ENCODE peak calls at places on chromosomes 13 and 19, in ten cellular contexts. D, S, V, L, B, U, G, E, W and Q are unnamed samples. For H3K4me1, the result is how much of the 10 kb centered on the place peaks cover.

GRCh38 chr13:76440568-76440967 is 445.6 kb downstream of the KCTD12 start:
- DNase-seq in D (no peak), S (no peak), V (no peak), L (no peak), B (no peak), U (no peak), G (no peak), E (no peak), W (no peak), Q (no peak)

GRCh38 chr19:5094768-5095567 is 126.1 kb downstream of the KDM4B start:
- DNase-seq in D (no peak), S (no peak), V (no peak), L (no peak), B (no peak), U (no peak), G (no peak), E (no peak), W (no peak), Q (no peak)

GRCh38 chr13:66992183-66992582 is 238.0 kb downstream of the PCDH9 start:
- DNase-seq in D (no peak), S (no peak), V (no peak), L (no peak), B (no peak), U (no peak), G (no peak), E (no peak), W (peak), Q (no peak)

GRCh38 chr19:4988770-4989251 is 19.9 kb downstream of the KDM4B start:
- DNase-seq in D (no peak), S (peak), V (no peak), L (no peak), B (peak), U (no peak), G (no peak), E (no peak), W (no peak), Q (no peak)

GRCh38 chr13:56216221-56216620 is 924.5 kb upstream of the PRR20A start:
- DNase-seq in D (no peak), S (no peak), V (no peak), L (no peak), B (no peak), U (no peak), G (no peak), E (no peak), W (no peak), Q (no peak)

GRCh38 chr19:40223135-40223822 is 3.2 kb downstream of the CCNP start:
- DNase-seq in D (peak), S (no peak), V (peak), L (no peak), B (no peak), U (peak), G (no peak), E (no peak), W (no peak), Q (peak)

GRCh38 chr13:113843063-113843654 is 20.7 kb downstream of the GAS6 start:
- DNase-seq in D (no peak), S (peak), V (no peak), L (peak), B (peak), U (no peak), G (no peak), E (no peak), W (no peak), Q (peak)

GRCh38 chr19:18612772-18613588 is at the start of gene TMEM59L:
- DNase-seq in D (no peak), S (no peak), V (peak), L (no peak), B (no peak), U (no peak), G (no peak), E (no peak), W (peak), Q (peak)

GRCh38 chr19:11535792-11536595 is 2.7 kb upstream of the CNN1 start:
- DNase-seq in D (peak), S (peak), V (peak), L (peak), B (peak), U (peak), G (peak), E (peak), W (peak), Q (peak)

GRCh38 chr19:32651729-32652140 is 23.2 kb downstream of the ANKRD27 start:
- DNase-seq in D (no peak), S (peak), V (peak), L (no peak), B (peak), U (peak), G (no peak), E (no peak), W (peak), Q (no peak)

GRCh38 chr13:23668557-23668956 is 98.3 kb downstream of the TNFRSF19 start:
- DNase-seq in D (no peak), S (no peak), V (no peak), L (no peak), B (peak), U (no peak), G (no peak), E (no peak), W (no peak), Q (no peak)

GRCh38 chr13:80132741-80133601 is 208.0 kb downstream of the SPRY2 start:
- DNase-seq in D (no peak), S (peak), V (peak), L (peak), B (peak), U (no peak), G (peak), E (peak), W (peak), Q (no peak)

GRCh38 chr13:39047560-39047959 is 9.3 kb downstream of the NHLRC3 start:
- DNase-seq in D (no peak), S (no peak), V (peak), L (no peak), B (no peak), U (peak), G (no peak), E (no peak), W (no peak), Q (no peak)

GRCh38 chr19:17554968-17555479 is 425 bp upstream of the COLGALT1 start:
- DNase-seq in D (no peak), S (no peak), V (no peak), L (no peak), B (no peak), U (no peak), G (no peak), E (no peak), W (no peak), Q (no peak)

GRCh38 chr19:18441804-18442788 is 4.2 kb upstream of the ISYNA1 start:
- DNase-seq in D (no peak), S (no peak), V (peak), L (no peak), B (no peak), U (no peak), G (no peak), E (no peak), W (no peak), Q (no peak)

GRCh38 chr19:54232552-54232934 is 9.7 kb upstream of the LILRB3 start:
- DNase-seq in D (no peak), S (no peak), V (no peak), L (no peak), B (no peak), U (no peak), G (no peak), E (no peak), W (no peak), Q (no peak)

GRCh38 chr19:18153555-18154134 is 682 bp downstream of the PIK3R2 start:
- DNase-seq in D (no peak), S (no peak), V (peak), L (peak), B (no peak), U (no peak), G (peak), E (no peak), W (no peak), Q (peak)

GRCh38 chr13:30038884-30039283 is 188.5 kb upstream of the UBL3 start:
- DNase-seq in D (no peak), S (no peak), V (no peak), L (no peak), B (no peak), U (no peak), G (no peak), E (no peak), W (no peak), Q (no peak)
- TF ChIP-seq CTCF in D (no peak), S (no peak), V (no peak), L (no peak), B (no peak), U (no peak), G (no peak), E (no peak), W (no peak), Q (no peak)

GRCh38 chr19:16445238-16446107 is 26.3 kb downstream of the EPS15L1 start:
- DNase-seq in D (no peak), S (no peak), V (no peak), L (no peak), B (no peak), U (no peak), G (no peak), E (no peak), W (no peak), Q (peak)

GRCh38 chr19:16447015-16447384 is 24.8 kb downstream of the EPS15L1 start:
- DNase-seq in D (peak), S (peak), V (no peak), L (peak), B (peak), U (no peak), G (peak), E (peak), W (peak), Q (peak)

GRCh38 chr19:16446108-16447014 is 25.4 kb downstream of the EPS15L1 start:
- DNase-seq in D (no peak), S (no peak), V (no peak), L (no peak), B (no peak), U (no peak), G (no peak), E (no peak), W (no peak), Q (peak)

GRCh38 chr19:16452321-16452720 is 19.4 kb downstream of the EPS15L1 start:
- DNase-seq in D (no peak), S (no peak), V (peak), L (no peak), B (no peak), U (no peak), G (no peak), E (no peak), W (peak), Q (peak)

GRCh38 chr19:16449330-16449961 is 22.3 kb downstream of the EPS15L1 start:
- DNase-seq in D (peak), S (no peak), V (no peak), L (no peak), B (no peak), U (no peak), G (no peak), E (no peak), W (no peak), Q (no peak)
- H3K4me1 ChIP-seq in D (under half), S (half or more), V (under half), L (under half), B (half or more), U (under half), G (under half), E (under half), W (under half), Q (under half)

GRCh38 chr19:35739275-35740107 is 2.8 kb downstream of the IGFLR1 start:
- DNase-seq in D (no peak), S (no peak), V (peak), L (no peak), B (no peak), U (no peak), G (no peak), E (no peak), W (no peak), Q (no peak)

GRCh38 chr19:35741216-35741541 is 1.1 kb downstream of the IGFLR1 start:
- DNase-seq in D (no peak), S (no peak), V (no peak), L (no peak), B (no peak), U (no peak), G (no peak), E (no peak), W (no peak), Q (no peak)

GRCh38 chr19:35742121-35742724 is at the start of gene IGFLR1:
- DNase-seq in D (peak), S (no peak), V (no peak), L (no peak), B (no peak), U (no peak), G (no peak), E (no peak), W (no peak), Q (peak)

GRCh38 chr19:35740108-35740422 is 2.2 kb downstream of the IGFLR1 start:
- DNase-seq in D (no peak), S (no peak), V (no peak), L (no peak), B (no peak), U (no peak), G (no peak), E (no peak), W (no peak), Q (no peak)

GRCh38 chr19:35740423-35741215 is 1.6 kb downstream of the IGFLR1 start:
- DNase-seq in D (peak), S (peak), V (peak), L (peak), B (peak), U (peak), G (peak), E (peak), W (peak), Q (peak)
- TF ChIP-seq CTCF in D (no peak), S (no peak), V (no peak), L (peak), B (peak), U (peak), G (no peak), E (no peak), W (peak), Q (no peak)

DNA sequence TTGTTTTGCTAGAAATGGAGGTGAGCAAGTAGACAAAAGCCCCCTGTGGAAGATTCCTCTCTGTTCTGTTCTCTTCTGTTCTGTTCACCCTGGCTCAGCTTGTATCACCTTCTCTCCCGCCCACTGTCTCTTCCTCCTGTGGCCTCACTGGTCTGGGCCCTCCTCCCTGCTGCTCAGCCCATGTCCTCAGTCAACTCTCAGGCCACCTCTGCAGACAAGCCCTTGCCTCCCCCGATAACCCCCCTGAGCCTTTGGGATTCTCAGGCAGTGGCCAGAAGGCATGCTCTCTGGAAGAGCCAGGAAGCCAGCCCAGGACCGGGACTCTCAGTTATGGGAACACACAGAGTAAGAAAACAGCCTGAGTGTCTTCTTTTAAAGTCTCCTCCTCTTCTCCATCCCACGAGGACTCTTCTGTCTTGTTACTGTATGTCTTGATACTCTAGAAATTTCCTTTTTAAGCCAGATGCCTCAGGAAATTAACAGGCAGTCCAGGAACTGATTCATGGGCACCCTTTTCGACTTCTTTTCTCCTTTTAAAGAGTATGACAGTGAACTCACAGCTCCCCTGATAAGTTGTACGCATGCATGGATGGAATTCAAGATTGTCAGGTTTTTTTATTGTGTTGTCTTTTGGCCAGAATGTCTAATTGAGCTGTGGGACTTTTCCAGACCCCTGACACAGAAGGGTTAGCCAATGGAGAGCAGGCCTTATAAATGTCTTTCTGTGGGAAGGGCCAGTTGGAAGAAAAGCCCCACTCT is 33.7 kb downstream of the SHISA2 start:
- DNase-seq in D (no peak), S (no peak), V (no peak), L (no peak), B (no peak), U (no peak), G (no peak), E (no peak), W (no peak), Q (no peak)
- H3K4me1 ChIP-seq in D (under half), S (half or more), V (under half), L (under half), B (half or more), U (under half), G (under half), E (under half), W (under half), Q (under half)

DNA sequence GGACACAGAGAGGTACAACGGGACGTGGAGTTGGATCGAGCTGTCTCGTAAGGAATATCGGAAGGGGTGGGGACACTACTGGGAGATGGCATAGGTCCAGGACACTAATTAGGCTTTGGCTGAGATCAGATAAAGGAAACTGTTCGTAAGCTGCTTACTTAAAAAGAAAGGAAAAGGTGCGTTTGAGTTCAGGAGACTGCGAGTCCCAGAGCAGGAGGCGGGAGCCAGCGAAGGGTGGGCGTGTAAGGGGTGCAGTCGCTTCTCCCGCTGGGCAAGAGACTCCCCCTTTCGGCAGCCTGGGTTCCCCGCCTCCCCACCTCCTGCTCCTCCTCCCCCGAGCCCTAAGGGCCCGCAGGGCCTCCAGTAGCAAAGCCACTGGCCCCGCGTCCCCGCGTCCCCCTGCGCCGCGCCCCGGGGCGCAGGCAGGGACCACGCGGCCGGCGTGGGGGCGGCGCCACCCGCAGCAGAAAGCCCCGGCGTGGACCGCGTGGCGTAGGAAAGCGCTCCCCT is 571 bp downstream of the ABCC4 start:
- DNase-seq in D (peak), S (peak), V (peak), L (peak), B (peak), U (peak), G (peak), E (no peak), W (peak), Q (peak)
- TF ChIP-seq CTCF in D (no peak), S (peak), V (no peak), L (peak), B (no peak), U (peak), G (no peak), E (no peak), W (peak), Q (peak)

GRCh38 chr13:110425444-110425780 is 118.3 kb downstream of the COL4A2 start:
- DNase-seq in D (no peak), S (no peak), V (no peak), L (no peak), B (no peak), U (no peak), G (no peak), E (no peak), W (no peak), Q (no peak)
- H3K4me1 ChIP-seq in D (under half), S (half or more), V (under half), L (under half), B (half or more), U (under half), G (under half), E (under half), W (under half), Q (under half)

DNA sequence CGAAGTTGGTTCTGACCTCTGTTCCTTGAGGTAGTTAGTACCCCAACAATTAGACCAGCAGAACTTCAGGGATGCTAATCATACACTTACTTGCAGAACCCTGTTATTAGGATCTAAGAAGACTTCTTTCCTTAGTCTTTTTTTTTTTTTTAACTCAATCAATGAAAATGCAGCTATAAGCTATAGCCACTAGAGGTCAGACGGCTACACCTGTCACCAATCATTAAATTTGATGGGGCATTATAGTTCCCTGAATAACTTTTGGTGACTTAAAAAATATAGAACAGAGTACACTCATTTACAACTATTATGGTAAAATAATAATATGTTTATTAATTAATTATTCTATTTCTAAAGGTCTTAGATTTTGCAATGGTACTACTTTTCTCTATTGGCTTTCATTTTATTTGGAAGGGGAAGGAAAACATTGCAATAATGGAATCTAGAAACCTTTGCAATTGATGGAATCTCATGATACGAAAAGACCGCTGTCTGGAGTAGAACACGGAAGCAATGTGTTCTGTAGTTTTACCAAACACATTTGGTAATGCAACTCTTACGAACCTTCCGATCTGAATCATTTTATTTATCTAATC is 483.2 kb downstream of the DIAPH3 start:
- DNase-seq in D (no peak), S (no peak), V (peak), L (no peak), B (no peak), U (no peak), G (no peak), E (no peak), W (peak), Q (no peak)
- TF ChIP-seq CTCF in D (peak), S (peak), V (peak), L (peak), B (peak), U (peak), G (peak), E (no peak), W (peak), Q (peak)

GRCh38 chr19:55254625-55254977 is 4.2 kb downstream of the PPP6R1 start:
- DNase-seq in D (no peak), S (no peak), V (no peak), L (no peak), B (no peak), U (no peak), G (no peak), E (no peak), W (no peak), Q (no peak)
- H3K4me1 ChIP-seq in D (half or more), S (half or more), V (under half), L (half or more), B (half or more), U (under half), G (under half), E (under half), W (under half), Q (half or more)

GRCh38 chr13:102591988-102592781 is 4.6 kb upstream of the TPP2 start:
- DNase-seq in D (peak), S (peak), V (peak), L (peak), B (peak), U (peak), G (peak), E (peak), W (peak), Q (peak)
- TF ChIP-seq CTCF in D (peak), S (peak), V (peak), L (peak), B (peak), U (peak), G (peak), E (peak), W (peak), Q (peak)

DNA sequence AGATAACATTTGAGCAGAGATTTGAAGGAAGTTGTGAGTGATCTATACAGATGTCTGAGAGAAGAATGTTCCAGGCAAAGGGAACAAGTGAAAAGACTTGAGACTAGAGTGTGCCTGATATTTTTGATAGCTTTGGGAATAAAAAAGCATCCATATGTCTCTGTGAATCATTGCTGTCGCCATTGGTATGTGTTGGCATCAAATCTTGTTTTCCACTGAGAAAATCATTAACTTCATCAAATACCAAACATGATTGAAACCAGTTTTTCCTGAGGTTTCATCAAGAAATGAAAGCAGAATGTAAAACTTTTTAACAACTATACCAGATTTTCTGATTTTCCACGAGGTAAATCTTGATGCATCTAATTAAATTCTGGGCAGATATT is 862.6 kb downstream of the DIAPH3 start:
- DNase-seq in D (no peak), S (no peak), V (no peak), L (no peak), B (no peak), U (no peak), G (no peak), E (no peak), W (no peak), Q (no peak)
- H3K4me1 ChIP-seq in D (under half), S (under half), V (under half), L (under half), B (under half), U (under half), G (under half), E (under half), W (under half), Q (under half)